ENCODE peak calls at places on chromosomes 5 and 9, in eight cellular contexts. One of them, this sample, is unnamed.

GRCh38 chr5:129852747-129853352 is 51.4 kb upstream of the CHSY3 start:
- DNase-seq in ovary: peak; percentile 64
- DNase-seq in keratinocyte: peak; percentile 23
- DNase-seq in body of pancreas: peak; percentile 76
- DNase-seq in breast epithelium: peak; percentile 63
- DNase-seq in left ventricle myocardium inferior: peak; percentile 67
- DNase-seq in Peyer's patch: peak; percentile 73
- DNase-seq in astrocyte: peak; percentile 34
- DNase-seq in this sample: peak; percentile 26

GRCh38 chr5:113047733-113048652 is 71.4 kb downstream of the DCP2 start:
- DNase-seq in ovary: no peak
- DNase-seq in keratinocyte: no peak
- DNase-seq in body of pancreas: no peak
- DNase-seq in breast epithelium: no peak
- DNase-seq in left ventricle myocardium inferior: no peak
- DNase-seq in Peyer's patch: no peak
- DNase-seq in astrocyte: no peak
- DNase-seq in this sample: no peak

GRCh38 chr9:93686880-93687236 is 110.5 kb downstream of the PHF2 start:
- DNase-seq in ovary: no peak
- DNase-seq in keratinocyte: no peak
- DNase-seq in body of pancreas: no peak
- DNase-seq in breast epithelium: peak; percentile 39
- DNase-seq in left ventricle myocardium inferior: no peak
- DNase-seq in Peyer's patch: no peak
- DNase-seq in astrocyte: no peak
- DNase-seq in this sample: no peak

GRCh38 chr5:176492431-176492830 is 44.2 kb downstream of the FAF2 start:
- DNase-seq in ovary: no peak
- DNase-seq in keratinocyte: peak; percentile 82
- DNase-seq in body of pancreas: no peak
- DNase-seq in breast epithelium: no peak
- DNase-seq in left ventricle myocardium inferior: no peak
- DNase-seq in Peyer's patch: no peak
- DNase-seq in astrocyte: peak; percentile 47
- DNase-seq in this sample: no peak

GRCh38 chr5:121158433-121158832 is 693.2 kb upstream of the FTMT start:
- DNase-seq in ovary: no peak
- DNase-seq in keratinocyte: no peak
- DNase-seq in body of pancreas: no peak
- DNase-seq in breast epithelium: no peak
- DNase-seq in left ventricle myocardium inferior: no peak
- DNase-seq in Peyer's patch: no peak
- DNase-seq in astrocyte: no peak
- DNase-seq in this sample: no peak

GRCh38 chr5:158100373-158100902 is 241.5 kb upstream of the CLINT1 start:
- DNase-seq in ovary: no peak
- DNase-seq in keratinocyte: no peak
- DNase-seq in body of pancreas: no peak
- DNase-seq in breast epithelium: no peak
- DNase-seq in left ventricle myocardium inferior: no peak
- DNase-seq in Peyer's patch: no peak
- DNase-seq in astrocyte: no peak
- DNase-seq in this sample: no peak

GRCh38 chr9:88236531-88237453 is 98.5 kb upstream of the SPATA31C2 start:
- DNase-seq in ovary: peak; percentile 21
- DNase-seq in keratinocyte: no peak
- DNase-seq in body of pancreas: peak; percentile 22
- DNase-seq in breast epithelium: no peak
- DNase-seq in left ventricle myocardium inferior: peak; percentile 63
- DNase-seq in Peyer's patch: no peak
- DNase-seq in astrocyte: peak; percentile 74
- DNase-seq in this sample: no peak

GRCh38 chr9:117681827-117682226 is 22.4 kb upstream of the TLR4 start:
- DNase-seq in ovary: no peak
- DNase-seq in keratinocyte: no peak
- DNase-seq in body of pancreas: no peak
- DNase-seq in breast epithelium: no peak
- DNase-seq in left ventricle myocardium inferior: no peak
- DNase-seq in Peyer's patch: no peak
- DNase-seq in astrocyte: no peak
- DNase-seq in this sample: no peak

GRCh38 chr9:99431103-99431502 is 209.0 kb downstream of the SEC61B start:
- DNase-seq in ovary: no peak
- DNase-seq in keratinocyte: no peak
- DNase-seq in body of pancreas: no peak
- DNase-seq in breast epithelium: no peak
- DNase-seq in left ventricle myocardium inferior: no peak
- DNase-seq in Peyer's patch: no peak
- DNase-seq in astrocyte: peak; percentile 75
- DNase-seq in this sample: no peak

GRCh38 chr5:15524712-15525111 is 24.7 kb downstream of the FBXL7 start:
- DNase-seq in ovary: no peak
- DNase-seq in keratinocyte: no peak
- DNase-seq in body of pancreas: no peak
- DNase-seq in breast epithelium: no peak
- DNase-seq in left ventricle myocardium inferior: no peak
- DNase-seq in Peyer's patch: no peak
- DNase-seq in astrocyte: no peak
- DNase-seq in this sample: no peak

DNA sequence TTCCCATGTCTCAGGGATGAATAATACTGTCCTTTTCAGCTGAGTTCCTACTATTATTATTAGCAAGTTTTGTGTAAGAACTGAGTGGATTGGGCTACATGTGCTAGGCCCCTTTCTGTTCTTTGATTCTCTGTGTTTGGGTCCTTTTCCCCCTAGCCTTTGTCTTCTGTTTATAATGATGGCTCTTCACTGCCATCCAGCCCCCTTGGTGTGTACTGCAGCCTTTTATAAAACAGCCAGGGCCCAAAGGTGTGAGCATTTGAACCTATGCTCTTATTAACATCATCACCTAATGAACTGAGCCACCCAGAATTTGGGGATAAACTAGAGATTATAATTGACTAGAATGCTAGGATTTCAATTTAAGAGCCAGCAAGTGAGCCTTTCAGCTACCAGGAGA is 52.6 kb downstream of the PLAC8L1 start:
- DNase-seq in ovary: no peak
- DNase-seq in keratinocyte: no peak
- DNase-seq in body of pancreas: no peak
- DNase-seq in breast epithelium: no peak
- DNase-seq in left ventricle myocardium inferior: no peak
- DNase-seq in Peyer's patch: no peak
- DNase-seq in astrocyte: no peak
- DNase-seq in this sample: no peak
- TF ChIP-seq CTCF in ovary: no peak
- TF ChIP-seq CTCF in keratinocyte: peak; percentile 44
- TF ChIP-seq CTCF in body of pancreas: no peak
- TF ChIP-seq CTCF in breast epithelium: no peak
- TF ChIP-seq CTCF in left ventricle myocardium inferior: peak; percentile 36
- TF ChIP-seq CTCF in Peyer's patch: peak; percentile 40
- TF ChIP-seq CTCF in astrocyte: peak; percentile 28
- TF ChIP-seq CTCF in this sample: peak; percentile 35

DNA sequence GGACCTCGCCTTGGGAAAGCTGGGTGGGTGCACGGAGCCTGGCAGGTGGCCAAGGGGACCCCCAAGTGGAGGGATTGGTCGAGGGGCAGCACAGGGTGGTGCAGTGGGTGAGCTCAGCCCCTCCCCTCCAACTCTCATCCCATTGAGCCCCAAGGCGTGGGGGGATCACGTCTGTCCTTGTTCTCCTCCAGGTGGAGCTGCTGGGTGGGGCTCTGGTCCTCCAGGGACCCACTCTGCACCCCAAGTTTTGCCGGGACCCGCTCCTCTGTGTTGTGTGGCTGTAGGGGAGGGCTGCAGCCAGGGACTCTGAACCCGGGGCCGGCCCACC is 3.6 kb upstream of the FUT7 start:
- DNase-seq in ovary: no peak
- DNase-seq in keratinocyte: no peak
- DNase-seq in body of pancreas: no peak
- DNase-seq in breast epithelium: no peak
- DNase-seq in left ventricle myocardium inferior: no peak
- DNase-seq in Peyer's patch: no peak
- DNase-seq in astrocyte: no peak
- DNase-seq in this sample: no peak
- H3K27me3 ChIP-seq in ovary: no peaks in the 10 kb centered on the region
- H3K27me3 ChIP-seq in keratinocyte: no peaks in the 10 kb centered on the region
- H3K27me3 ChIP-seq in body of pancreas: no peaks in the 10 kb centered on the region
- H3K27me3 ChIP-seq in breast epithelium: no peaks in the 10 kb centered on the region
- H3K27me3 ChIP-seq in left ventricle myocardium inferior: no peaks in the 10 kb centered on the region
- H3K27me3 ChIP-seq in Peyer's patch: no peaks in the 10 kb centered on the region
- H3K27me3 ChIP-seq in astrocyte: no peaks in the 10 kb centered on the region
- H3K27me3 ChIP-seq in this sample: no peaks in the 10 kb centered on the region

GRCh38 chr9:101738566-101739183 is at the start of gene GRIN3A:
- DNase-seq in ovary: peak; percentile 18
- DNase-seq in keratinocyte: no peak
- DNase-seq in body of pancreas: peak; percentile 12
- DNase-seq in breast epithelium: no peak
- DNase-seq in left ventricle myocardium inferior: peak; percentile 36
- DNase-seq in Peyer's patch: peak; percentile 56
- DNase-seq in astrocyte: no peak
- DNase-seq in this sample: no peak
- H3K4me3 ChIP-seq in ovary: peak within 1 kb of the TSS; percentile 28
- H3K4me3 ChIP-seq in keratinocyte: no peak within 1 kb of the TSS
- H3K4me3 ChIP-seq in body of pancreas: peak within 1 kb of the TSS; percentile 7
- H3K4me3 ChIP-seq in breast epithelium: peak within 1 kb of the TSS; percentile 38
- H3K4me3 ChIP-seq in left ventricle myocardium inferior: peak within 1 kb of the TSS; percentile 67
- H3K4me3 ChIP-seq in Peyer's patch: peak within 1 kb of the TSS; percentile 9
- H3K4me3 ChIP-seq in astrocyte: peak within 1 kb of the TSS; percentile 33
- H3K4me3 ChIP-seq in this sample: no peak within 1 kb of the TSS

GRCh38 chr5:14331377-14331776 is 188.2 kb downstream of the TRIO start:
- DNase-seq in ovary: no peak
- DNase-seq in keratinocyte: no peak
- DNase-seq in body of pancreas: no peak
- DNase-seq in breast epithelium: no peak
- DNase-seq in left ventricle myocardium inferior: no peak
- DNase-seq in Peyer's patch: no peak
- DNase-seq in astrocyte: no peak
- DNase-seq in this sample: no peak

GRCh38 chr5:14328144-14328543 is 185.0 kb downstream of the TRIO start:
- DNase-seq in ovary: no peak
- DNase-seq in keratinocyte: no peak
- DNase-seq in body of pancreas: no peak
- DNase-seq in breast epithelium: no peak
- DNase-seq in left ventricle myocardium inferior: no peak
- DNase-seq in Peyer's patch: no peak
- DNase-seq in astrocyte: no peak
- DNase-seq in this sample: no peak

GRCh38 chr5:14330729-14331128 is 187.6 kb downstream of the TRIO start:
- DNase-seq in ovary: no peak
- DNase-seq in keratinocyte: no peak
- DNase-seq in body of pancreas: no peak
- DNase-seq in breast epithelium: no peak
- DNase-seq in left ventricle myocardium inferior: no peak
- DNase-seq in Peyer's patch: no peak
- DNase-seq in astrocyte: no peak
- DNase-seq in this sample: no peak

GRCh38 chr5:14332038-14332631 is 189.0 kb downstream of the TRIO start:
- DNase-seq in ovary: no peak
- DNase-seq in keratinocyte: no peak
- DNase-seq in body of pancreas: no peak
- DNase-seq in breast epithelium: no peak
- DNase-seq in left ventricle myocardium inferior: no peak
- DNase-seq in Peyer's patch: no peak
- DNase-seq in astrocyte: no peak
- DNase-seq in this sample: no peak

DNA sequence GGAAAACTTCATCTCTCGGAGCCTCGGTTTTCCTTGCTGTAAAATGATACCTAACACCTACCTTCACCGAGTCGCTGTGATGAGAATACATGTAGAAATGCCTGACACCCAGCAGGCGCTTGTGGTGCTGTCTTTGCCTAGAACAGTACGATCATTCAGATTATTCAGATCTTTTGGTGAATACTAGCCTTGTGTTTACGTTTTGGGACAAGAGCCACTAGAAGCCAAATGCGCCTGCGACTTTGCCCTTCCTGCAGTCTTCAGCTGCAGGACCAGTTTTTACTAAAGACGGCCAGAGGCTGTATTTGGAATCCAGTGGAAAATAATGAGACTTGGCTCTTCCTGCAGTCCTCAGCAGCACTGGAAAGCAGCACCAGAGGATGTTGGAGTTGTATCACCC is 189.6 kb downstream of the TRIO start:
- DNase-seq in ovary: no peak
- DNase-seq in keratinocyte: no peak
- DNase-seq in body of pancreas: no peak
- DNase-seq in breast epithelium: no peak
- DNase-seq in left ventricle myocardium inferior: no peak
- DNase-seq in Peyer's patch: no peak
- DNase-seq in astrocyte: no peak
- DNase-seq in this sample: no peak
- TF ChIP-seq CTCF in ovary: no peak
- TF ChIP-seq CTCF in keratinocyte: no peak
- TF ChIP-seq CTCF in body of pancreas: no peak
- TF ChIP-seq CTCF in breast epithelium: no peak
- TF ChIP-seq CTCF in left ventricle myocardium inferior: no peak
- TF ChIP-seq CTCF in Peyer's patch: no peak
- TF ChIP-seq CTCF in astrocyte: no peak
- TF ChIP-seq CTCF in this sample: no peak

DNA sequence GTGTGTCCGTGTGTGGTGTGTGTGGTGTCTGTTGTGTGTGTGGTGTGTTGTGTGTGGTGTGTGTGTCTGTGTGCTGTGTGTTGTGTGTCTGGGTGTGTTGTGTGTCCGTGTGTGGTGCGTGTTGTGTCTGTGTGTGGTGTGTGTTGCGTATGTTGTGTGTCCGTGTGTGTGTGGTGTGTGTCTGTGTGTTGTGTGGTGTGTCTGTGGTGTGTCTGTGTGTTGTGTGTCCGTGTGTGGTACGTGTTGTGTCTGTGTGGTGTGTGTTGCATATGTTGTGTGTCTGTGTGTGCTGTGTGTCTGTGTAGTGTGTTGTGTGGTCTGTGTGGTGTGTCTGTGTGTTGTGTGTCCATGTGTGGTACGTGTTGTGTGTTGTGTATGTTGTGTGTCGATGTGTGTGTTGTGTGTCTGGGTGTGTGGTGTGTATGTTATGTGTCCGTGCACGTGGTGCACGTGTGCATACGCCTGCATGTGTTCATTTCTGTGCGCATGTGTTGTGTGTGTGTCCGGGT is 72.3 kb downstream of the KCNT1 start:
- DNase-seq in ovary: no peak
- DNase-seq in keratinocyte: no peak
- DNase-seq in body of pancreas: no peak
- DNase-seq in breast epithelium: no peak
- DNase-seq in left ventricle myocardium inferior: no peak
- DNase-seq in Peyer's patch: no peak
- DNase-seq in astrocyte: no peak
- DNase-seq in this sample: no peak
- H3K27me3 ChIP-seq in ovary: no peaks in the 10 kb centered on the region
- H3K27me3 ChIP-seq in keratinocyte: no peaks in the 10 kb centered on the region
- H3K27me3 ChIP-seq in body of pancreas: no peaks in the 10 kb centered on the region
- H3K27me3 ChIP-seq in breast epithelium: peaks cover 38% of the 10 kb centered on the region
- H3K27me3 ChIP-seq in left ventricle myocardium inferior: peaks cover 27% of the 10 kb centered on the region
- H3K27me3 ChIP-seq in Peyer's patch: no peaks in the 10 kb centered on the region
- H3K27me3 ChIP-seq in astrocyte: no peaks in the 10 kb centered on the region
- H3K27me3 ChIP-seq in this sample: no peaks in the 10 kb centered on the region

GRCh38 chr5:180138976-180139730 is 67.6 kb upstream of the RNF130 start:
- DNase-seq in ovary: no peak
- DNase-seq in keratinocyte: no peak
- DNase-seq in body of pancreas: no peak
- DNase-seq in breast epithelium: peak; percentile 19
- DNase-seq in left ventricle myocardium inferior: no peak
- DNase-seq in Peyer's patch: no peak
- DNase-seq in astrocyte: no peak
- DNase-seq in this sample: no peak
- H3K4me3 ChIP-seq in ovary: no peak overlapping the region
- H3K4me3 ChIP-seq in keratinocyte: no peak overlapping the region
- H3K4me3 ChIP-seq in body of pancreas: no peak overlapping the region
- H3K4me3 ChIP-seq in breast epithelium: no peak overlapping the region
- H3K4me3 ChIP-seq in left ventricle myocardium inferior: no peak overlapping the region
- H3K4me3 ChIP-seq in Peyer's patch: no peak overlapping the region
- H3K4me3 ChIP-seq in astrocyte: no peak overlapping the region
- H3K4me3 ChIP-seq in this sample: no peak overlapping the region

GRCh38 chr9:136138566-136138965 is 19.9 kb upstream of the TMEM250 start:
- DNase-seq in ovary: no peak
- DNase-seq in keratinocyte: no peak
- DNase-seq in body of pancreas: no peak
- DNase-seq in breast epithelium: no peak
- DNase-seq in left ventricle myocardium inferior: no peak
- DNase-seq in Peyer's patch: no peak
- DNase-seq in astrocyte: no peak
- DNase-seq in this sample: no peak
- TF ChIP-seq CTCF in ovary: no peak
- TF ChIP-seq CTCF in keratinocyte: peak; percentile 68
- TF ChIP-seq CTCF in body of pancreas: no peak
- TF ChIP-seq CTCF in breast epithelium: no peak
- TF ChIP-seq CTCF in left ventricle myocardium inferior: peak; percentile 12
- TF ChIP-seq CTCF in Peyer's patch: peak; percentile 27
- TF ChIP-seq CTCF in astrocyte: peak; percentile 18
- TF ChIP-seq CTCF in this sample: peak; percentile 23

This sample was measured in AG04450.